ENCODE peak calls at places on chromosomes 11 and 22, in six cellular contexts. A is breast epithelium, U is stomach, E is A549, F is K562, T is body of pancreas. G is an unnamed sample.

GRCh38 chr22:49307071-49307830 is 520.4 kb downstream of the BRD1 start:
- DNase-seq in A (peak), U (peak), E (no peak), F (no peak), T (no peak), G (no peak)

GRCh38 chr11:2305140-2305861 is 3.5 kb downstream of the TSPAN32 start:
- DNase-seq in A (peak), U (peak), E (peak), F (peak), T (peak), G (peak)

GRCh38 chr11:77630311-77630710 is 7.3 kb downstream of the CLNS1A start:
- DNase-seq in A (no peak), U (no peak), E (no peak), F (no peak), T (no peak), G (no peak)

GRCh38 chr22:47042861-47043496 is 280.5 kb downstream of the TBC1D22A start:
- DNase-seq in A (no peak), U (no peak), E (no peak), F (no peak), T (no peak), G (no peak)

GRCh38 chr11:20156280-20156875 is 3.9 kb downstream of the DBX1 start:
- DNase-seq in A (no peak), U (no peak), E (no peak), F (peak), T (peak), G (no peak)

GRCh38 chr22:47316020-47316419 is 553.6 kb downstream of the TBC1D22A start:
- DNase-seq in A (no peak), U (no peak), E (no peak), F (no peak), T (no peak), G (no peak)

GRCh38 chr22:24482586-24482985 is 12.5 kb upstream of the UPB1 start:
- DNase-seq in A (no peak), U (no peak), E (no peak), F (no peak), T (no peak), G (peak)

GRCh38 chr11:96328395-96329010 is 14.5 kb downstream of the MAML2 start:
- DNase-seq in A (no peak), U (no peak), E (no peak), F (peak), T (no peak), G (no peak)

GRCh38 chr11:26623076-26623666 is 51.1 kb upstream of the MUC15 start:
- DNase-seq in A (no peak), U (no peak), E (peak), F (no peak), T (no peak), G (no peak)

GRCh38 chr11:78265326-78265725 is 76.6 kb downstream of the USP35 start:
- DNase-seq in A (no peak), U (no peak), E (no peak), F (no peak), T (no peak), G (no peak)

GRCh38 chr11:75980031-75980430 is 165.0 kb downstream of the UVRAG start:
- DNase-seq in A (no peak), U (no peak), E (no peak), F (no peak), T (no peak), G (no peak)

GRCh38 chr11:92035488-92035887 is 189.1 kb upstream of the FAT3 start:
- DNase-seq in A (no peak), U (no peak), E (no peak), F (no peak), T (no peak), G (no peak)

GRCh38 chr11:46741600-46742484 is 22.8 kb downstream of the F2 start:
- DNase-seq in A (no peak), U (no peak), E (no peak), F (no peak), T (no peak), G (no peak)

GRCh38 chr11:70763606-70764005 is 365.3 kb downstream of the CTTN start:
- DNase-seq in A (no peak), U (no peak), E (no peak), F (no peak), T (no peak), G (no peak)

GRCh38 chr11:108223449-108224149 is 732 bp downstream of the ATM start:
- DNase-seq in A (no peak), U (no peak), E (no peak), F (peak), T (no peak), G (peak)

GRCh38 chr11:59207988-59208432 is 4.7 kb downstream of the MPEG1 start:
- DNase-seq in A (no peak), U (peak), E (peak), F (peak), T (peak), G (peak)

GRCh38 chr22:32205974-32206773 is 1.3 kb upstream of the RFPL2 start:
- DNase-seq in A (no peak), U (no peak), E (peak), F (no peak), T (no peak), G (no peak)
- TF ChIP-seq CTCF in A (no peak), U (no peak), E (no peak), F (no peak), T (no peak), G (no peak)

DNA sequence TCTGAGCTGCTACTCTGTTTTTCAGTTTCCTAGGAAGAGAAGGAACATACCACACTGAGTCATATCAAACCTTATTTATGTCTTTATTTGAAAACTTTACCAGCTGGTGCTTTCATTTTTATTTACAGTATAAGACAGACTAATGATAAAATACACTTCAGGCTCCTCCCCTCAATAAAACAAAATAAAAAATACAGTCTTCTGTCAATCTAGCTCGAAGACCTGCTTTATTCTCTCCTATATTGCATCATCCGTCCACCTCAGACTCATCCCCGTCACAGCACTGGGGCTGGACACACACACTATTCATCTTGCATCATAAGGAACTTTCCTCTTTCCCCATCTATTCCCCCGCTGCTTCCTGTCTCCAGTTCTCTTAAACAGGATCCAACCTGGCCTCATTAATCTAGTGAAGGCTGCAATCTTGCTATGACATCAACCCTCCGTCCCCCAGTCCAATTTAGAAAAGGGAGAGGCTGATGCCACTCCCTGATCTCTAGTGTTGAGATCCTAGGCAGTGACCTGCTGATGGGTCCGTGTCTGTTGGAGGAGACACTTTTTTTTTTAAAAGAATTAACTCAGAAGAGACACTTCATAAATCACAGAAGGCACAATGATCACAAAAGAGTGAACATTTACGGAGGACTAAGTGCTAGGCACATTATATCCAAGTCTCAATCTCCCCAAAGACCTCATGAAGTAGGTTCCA is 1.1 kb downstream of the XBP1 start:
- DNase-seq in A (no peak), U (no peak), E (peak), F (peak), T (peak), G (peak)
- TF ChIP-seq POLR2A in A (peak), U (no peak), E (no peak), F (no peak), T (no peak), G (no peak)

DNA sequence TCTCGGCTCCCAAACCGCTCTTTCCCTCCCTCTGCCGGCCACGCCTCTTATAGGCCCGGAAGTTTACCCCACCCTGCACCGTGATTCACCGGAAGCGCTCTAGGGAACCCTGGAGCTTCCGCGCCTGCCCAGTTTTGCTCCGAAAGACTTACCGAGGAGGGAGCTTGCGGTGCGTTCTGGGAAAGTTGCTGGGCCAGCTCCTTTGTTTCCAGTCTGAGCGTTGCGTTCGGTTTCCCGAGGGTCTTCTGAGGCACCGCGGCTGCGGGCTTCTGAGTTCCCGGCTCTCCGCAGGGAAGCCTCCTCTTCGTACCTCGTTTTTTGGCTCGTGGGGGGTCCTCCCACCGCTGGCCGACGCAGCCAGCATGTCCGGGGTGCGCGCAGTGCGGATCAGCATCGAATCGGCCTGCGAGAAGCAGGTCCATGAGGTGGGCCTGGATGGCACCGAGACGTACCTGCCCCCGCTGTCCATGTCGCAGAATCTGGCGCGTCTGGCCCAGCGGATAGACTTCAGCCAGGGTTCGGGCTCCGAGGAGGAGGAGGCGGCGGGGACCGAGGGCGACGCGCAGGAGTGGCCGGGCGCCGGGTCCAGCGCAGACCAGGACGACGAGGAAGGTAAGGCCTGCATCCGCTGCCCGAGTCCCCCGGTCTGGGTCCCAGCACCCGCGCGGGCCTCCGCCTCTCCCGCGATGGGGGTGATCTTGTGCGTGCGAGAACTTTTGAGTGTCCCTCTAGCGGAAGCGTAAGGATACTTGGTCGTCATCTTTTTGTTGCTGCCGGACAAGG is at the start of gene MED17:
- DNase-seq in A (peak), U (peak), E (peak), F (peak), T (peak), G (peak)
- TF ChIP-seq CTCF in A (peak), U (peak), E (peak), F (peak), T (no peak), G (peak)

GRCh38 chr11:61974766-61975631 is 7.6 kb upstream of the FTH1 start:
- DNase-seq in A (peak), U (peak), E (peak), F (no peak), T (peak), G (no peak)

GRCh38 chr11:61972112-61972795 is 4.8 kb upstream of the FTH1 start:
- DNase-seq in A (peak), U (no peak), E (no peak), F (peak), T (no peak), G (peak)

GRCh38 chr11:61971177-61972111 is 4.0 kb upstream of the FTH1 start:
- DNase-seq in A (peak), U (peak), E (peak), F (peak), T (peak), G (peak)

GRCh38 chr11:61973603-61974162 is 6.2 kb upstream of the FTH1 start:
- DNase-seq in A (peak), U (no peak), E (no peak), F (peak), T (peak), G (no peak)

GRCh38 chr11:61972796-61973602 is 5.6 kb upstream of the FTH1 start:
- DNase-seq in A (peak), U (no peak), E (peak), F (peak), T (peak), G (no peak)
- TF ChIP-seq POLR2A in A (peak), U (no peak), E (no peak), F (no peak), T (no peak), G (no peak)

GRCh38 chr11:67090717-67091116 is 28.3 kb upstream of the KDM2A start:
- DNase-seq in A (no peak), U (no peak), E (no peak), F (no peak), T (no peak), G (no peak)

GRCh38 chr11:67099841-67100324 is 19.2 kb upstream of the KDM2A start:
- DNase-seq in A (no peak), U (no peak), E (no peak), F (no peak), T (no peak), G (no peak)

GRCh38 chr11:67098799-67099198 is 20.3 kb upstream of the KDM2A start:
- DNase-seq in A (no peak), U (no peak), E (no peak), F (no peak), T (no peak), G (no peak)

GRCh38 chr11:67095214-67095507 is 23.9 kb upstream of the KDM2A start:
- DNase-seq in A (no peak), U (no peak), E (no peak), F (no peak), T (no peak), G (no peak)
- TF ChIP-seq CTCF in A (no peak), U (peak), E (no peak), F (no peak), T (no peak), G (no peak)

DNA sequence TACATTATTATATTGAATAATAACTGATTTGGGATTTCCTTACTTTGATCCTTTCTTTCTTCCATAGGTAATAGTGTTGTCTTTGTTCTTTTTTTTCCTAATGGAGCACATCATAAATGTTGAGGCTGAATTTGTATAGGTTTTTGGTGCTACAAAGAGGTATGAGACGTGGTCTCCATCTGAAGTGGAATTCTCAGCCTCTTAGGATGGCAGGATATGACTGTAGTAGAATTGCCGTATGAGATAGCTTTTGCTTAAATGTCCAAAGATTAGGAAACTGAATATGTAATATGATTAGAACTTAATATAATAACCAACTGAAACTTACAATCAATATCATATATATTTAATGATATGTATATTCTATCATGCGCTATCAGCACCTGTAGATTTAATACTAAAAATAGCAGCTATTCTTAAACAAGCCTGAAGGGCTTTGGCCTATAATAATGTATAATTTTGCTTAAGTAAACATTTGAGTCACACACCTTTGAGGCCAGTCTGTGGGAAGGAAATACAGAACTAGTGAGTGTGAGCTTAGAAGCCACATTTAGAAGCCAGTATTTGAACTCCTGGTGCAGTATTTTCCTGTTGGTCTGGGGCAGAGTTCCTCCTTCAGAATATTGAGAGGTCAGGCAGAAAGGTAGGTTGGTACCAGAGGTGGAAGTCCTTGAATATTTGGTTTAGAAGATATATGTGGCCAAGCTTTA is 62.6 kb downstream of the SWAP70 start:
- DNase-seq in A (no peak), U (no peak), E (peak), F (no peak), T (no peak), G (no peak)
- TF ChIP-seq POLR2A in A (no peak), U (no peak), E (no peak), F (no peak), T (no peak), G (no peak)

GRCh38 chr11:112881461-112881860 is 79.8 kb upstream of the NCAM1 start:
- DNase-seq in A (peak), U (peak), E (peak), F (peak), T (peak), G (no peak)
- TF ChIP-seq CTCF in A (no peak), U (no peak), E (no peak), F (no peak), T (no peak), G (no peak)

DNA sequence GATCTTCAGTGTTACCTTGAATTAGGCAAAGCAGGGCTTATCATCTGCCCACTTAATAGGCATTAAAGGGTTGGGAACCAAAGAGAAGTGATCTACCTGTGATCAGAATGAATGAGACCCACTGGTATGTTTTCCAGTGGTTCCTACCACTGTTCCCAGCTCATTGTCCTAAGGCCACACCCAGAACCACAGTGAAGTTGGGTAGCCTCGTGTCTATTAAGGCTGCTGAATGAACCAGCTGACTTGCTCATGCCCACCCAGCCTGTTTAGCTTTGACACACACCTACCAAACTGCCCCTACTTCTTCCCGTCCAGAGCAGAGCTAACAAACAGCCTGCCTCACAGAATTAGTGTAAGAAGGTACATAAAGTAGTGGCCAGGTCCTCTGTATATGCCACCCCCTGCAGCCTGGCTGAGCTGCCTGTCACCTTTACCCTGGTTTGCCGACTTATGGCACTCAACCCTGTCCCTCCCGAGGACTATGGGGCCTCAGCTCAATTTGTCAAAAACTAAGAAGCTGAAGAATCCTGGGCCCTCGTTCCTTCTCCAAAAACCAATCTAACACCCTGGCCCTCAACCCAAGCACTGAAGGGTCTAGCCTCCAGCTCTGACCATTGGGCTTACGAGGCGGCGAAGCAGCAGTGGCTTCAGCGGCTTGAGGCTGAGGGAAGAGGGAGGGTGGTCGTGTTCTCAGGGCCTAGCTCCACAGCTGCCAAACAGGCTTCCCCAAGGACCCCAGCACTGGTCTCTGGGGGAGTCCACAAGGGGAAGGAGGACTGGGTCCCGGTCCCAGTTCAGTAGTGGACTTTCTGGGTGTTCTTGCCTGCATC is 9.8 kb downstream of the UCP2 start:
- DNase-seq in A (peak), U (no peak), E (no peak), F (no peak), T (no peak), G (peak)
- TF ChIP-seq POLR2A in A (no peak), U (no peak), E (no peak), F (peak), T (no peak), G (no peak)

DNA sequence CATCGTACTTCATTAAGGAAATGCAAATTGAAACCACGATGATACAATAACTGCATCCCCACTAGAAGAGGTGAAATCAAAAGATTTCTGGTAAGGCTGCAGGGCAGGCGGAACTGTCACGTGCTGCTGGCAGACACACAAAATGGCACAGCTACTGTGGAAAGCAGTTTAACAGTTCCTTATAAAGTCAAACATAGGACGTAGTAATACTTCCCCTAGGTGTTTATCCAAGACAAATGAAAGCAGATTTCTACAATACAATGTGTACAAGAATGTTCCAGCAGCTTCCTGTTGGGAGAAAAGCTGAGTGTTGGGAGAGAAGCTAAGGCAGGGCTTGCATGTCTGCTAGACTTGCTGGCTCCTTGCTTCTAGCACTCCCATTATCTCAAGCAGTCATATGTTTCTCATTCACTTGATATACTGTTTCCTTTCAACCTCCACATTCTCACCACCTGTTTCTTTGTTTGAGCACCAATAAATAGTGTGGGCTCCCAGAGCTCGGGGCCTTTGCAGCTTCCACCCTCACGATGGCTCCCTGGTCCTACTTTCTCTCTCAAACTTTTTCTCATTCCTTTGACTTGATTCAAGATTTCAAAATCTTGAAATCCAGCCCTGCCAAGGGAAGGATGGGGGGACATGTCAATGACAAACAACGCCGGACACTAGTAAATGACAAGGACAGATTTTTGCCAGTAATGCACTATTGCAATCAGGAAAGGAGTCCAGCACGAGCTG is 21.3 kb upstream of the IL17RA start:
- DNase-seq in A (no peak), U (peak), E (no peak), F (no peak), T (peak), G (no peak)
- TF ChIP-seq CTCF in A (no peak), U (no peak), E (no peak), F (no peak), T (no peak), G (no peak)

GRCh38 chr11:111911563-111912401 is at the start of gene CRYAB:
- DNase-seq in A (peak), U (peak), E (peak), F (peak), T (peak), G (no peak)
- TF ChIP-seq POLR2A in A (no peak), U (no peak), E (no peak), F (no peak), T (no peak), G (no peak)

G was measured in NB4.